ENCODE peak calls at places on chromosome 22, in six cellular contexts. T, X, G, M, E and D are unnamed samples.

GRCh38 chr22:38454361-38455062 is 487 bp downstream of the KCNJ4 start:
- DNase-seq in T (no peak), X (no peak), G (no peak), M (no peak), E (no peak), D (no peak)

GRCh38 chr22:24686280-24686679 is 83.3 kb downstream of the GGT1 start:
- DNase-seq in T (no peak), X (no peak), G (no peak), M (no peak), E (no peak), D (no peak)

GRCh38 chr22:36867695-36868094 is 6.9 kb downstream of the NCF4 start:
- DNase-seq in T (no peak), X (no peak), G (no peak), M (no peak), E (no peak), D (no peak)

GRCh38 chr22:29926057-29926456 is 43.1 kb downstream of the MTMR3 start:
- DNase-seq in T (no peak), X (no peak), G (no peak), M (no peak), E (no peak), D (no peak)

GRCh38 chr22:48249721-48250268 is 1487.3 kb downstream of the TBC1D22A start:
- DNase-seq in T (no peak), X (no peak), G (no peak), M (no peak), E (no peak), D (no peak)

GRCh38 chr22:34508797-34509196 is 557.2 kb upstream of the ISX start:
- DNase-seq in T (no peak), X (no peak), G (no peak), M (no peak), E (no peak), D (no peak)

GRCh38 chr22:36220457-36220921 is 18.8 kb downstream of the APOL2 start:
- DNase-seq in T (no peak), X (no peak), G (no peak), M (peak), E (no peak), D (no peak)

GRCh38 chr22:19757140-19757984 is 3.2 kb upstream of the TBX1 start:
- DNase-seq in T (no peak), X (no peak), G (no peak), M (no peak), E (no peak), D (no peak)

GRCh38 chr22:24937114-24937513 is 9.4 kb downstream of the LHFPL7 start:
- DNase-seq in T (no peak), X (no peak), G (no peak), M (peak), E (no peak), D (no peak)

GRCh38 chr22:28820885-28821284 is 20.5 kb upstream of the XBP1 start:
- DNase-seq in T (no peak), X (no peak), G (no peak), M (no peak), E (no peak), D (no peak)

GRCh38 chr22:43504666-43505261 is 93.0 kb downstream of the MPPED1 start:
- DNase-seq in T (no peak), X (no peak), G (no peak), M (no peak), E (no peak), D (no peak)

GRCh38 chr22:47192651-47193437 is 430.4 kb downstream of the TBC1D22A start:
- DNase-seq in T (peak), X (no peak), G (peak), M (no peak), E (no peak), D (peak)

GRCh38 chr22:29726104-29726503 is 6.3 kb downstream of the CABP7 start:
- DNase-seq in T (no peak), X (no peak), G (no peak), M (no peak), E (no peak), D (no peak)

GRCh38 chr22:32794449-32795213 is 6.9 kb upstream of the TIMP3 start:
- DNase-seq in T (no peak), X (no peak), G (peak), M (no peak), E (no peak), D (no peak)

GRCh38 chr22:46675479-46675878 is 55.3 kb downstream of the GRAMD4 start:
- DNase-seq in T (no peak), X (no peak), G (no peak), M (no peak), E (no peak), D (no peak)

GRCh38 chr22:47012589-47013365 is 250.3 kb downstream of the TBC1D22A start:
- DNase-seq in T (no peak), X (peak), G (no peak), M (no peak), E (peak), D (peak)

GRCh38 chr22:35872451-35872850 is 154.8 kb downstream of the APOL5 start:
- DNase-seq in T (no peak), X (no peak), G (no peak), M (no peak), E (no peak), D (no peak)

GRCh38 chr22:49166211-49166610 is 661.5 kb downstream of the BRD1 start:
- DNase-seq in T (no peak), X (no peak), G (no peak), M (no peak), E (no peak), D (no peak)

GRCh38 chr22:44743804-44744211 is 8.6 kb upstream of the ARHGAP8 start:
- DNase-seq in T (no peak), X (peak), G (no peak), M (no peak), E (no peak), D (no peak)

GRCh38 chr22:28801845-28802594 is 1.7 kb upstream of the XBP1 start:
- DNase-seq in T (peak), X (no peak), G (no peak), M (peak), E (no peak), D (no peak)

GRCh38 chr22:49382451-49382735 is 445.3 kb downstream of the BRD1 start:
- DNase-seq in T (peak), X (no peak), G (no peak), M (no peak), E (no peak), D (no peak)

GRCh38 chr22:33562484-33562883 is 357.8 kb downstream of the LARGE1 start:
- DNase-seq in T (no peak), X (no peak), G (no peak), M (no peak), E (no peak), D (no peak)

GRCh38 chr22:36236338-36237319 is 2.7 kb downstream of the APOL2 start:
- DNase-seq in T (no peak), X (no peak), G (no peak), M (no peak), E (no peak), D (no peak)

GRCh38 chr22:49838771-49839717 is 11.4 kb upstream of the BRD1 start:
- DNase-seq in T (no peak), X (no peak), G (no peak), M (no peak), E (no peak), D (no peak)

GRCh38 chr22:50436841-50437341 is 37.9 kb downstream of the SBF1 start:
- DNase-seq in T (no peak), X (no peak), G (no peak), M (no peak), E (no peak), D (no peak)

GRCh38 chr22:49861642-49862407 is 8.2 kb downstream of the ZBED4 start:
- DNase-seq in T (no peak), X (no peak), G (no peak), M (no peak), E (no peak), D (peak)

GRCh38 chr22:28222066-28222465 is 303.0 kb upstream of the PITPNB start:
- DNase-seq in T (no peak), X (no peak), G (no peak), M (no peak), E (no peak), D (no peak)

GRCh38 chr22:38347944-38348750 is 30.9 kb upstream of the CSNK1E start:
- DNase-seq in T (peak), X (no peak), G (no peak), M (no peak), E (no peak), D (peak)

GRCh38 chr22:38086001-38086845 is 2.2 kb upstream of the SLC16A8 start:
- DNase-seq in T (no peak), X (no peak), G (no peak), M (no peak), E (no peak), D (no peak)

GRCh38 chr22:37229012-37229804 is 14.9 kb downstream of the RAC2 start:
- DNase-seq in T (no peak), X (no peak), G (peak), M (peak), E (peak), D (no peak)

GRCh38 chr22:50416996-50417395 is 57.8 kb downstream of the SBF1 start:
- DNase-seq in T (no peak), X (no peak), G (no peak), M (no peak), E (no peak), D (no peak)

GRCh38 chr22:38132136-38132535 is 21.7 kb upstream of the BAIAP2L2 start:
- DNase-seq in T (no peak), X (no peak), G (no peak), M (no peak), E (no peak), D (peak)

GRCh38 chr22:48752451-48753380 is 1075.0 kb downstream of the BRD1 start:
- DNase-seq in T (peak), X (no peak), G (no peak), M (no peak), E (no peak), D (no peak)

GRCh38 chr22:37675930-37676571 is 615 bp downstream of the LGALS1 start:
- DNase-seq in T (no peak), X (no peak), G (no peak), M (peak), E (no peak), D (peak)

GRCh38 chr22:37459211-37459610 is 27.0 kb downstream of the MFNG start:
- DNase-seq in T (peak), X (no peak), G (no peak), M (peak), E (no peak), D (no peak)

GRCh38 chr22:46537221-46537945 is at the start of gene CELSR1:
- DNase-seq in T (peak), X (no peak), G (no peak), M (no peak), E (no peak), D (peak)

GRCh38 chr22:44387486-44387885 is 74.7 kb upstream of the SHISAL1 start:
- DNase-seq in T (no peak), X (no peak), G (no peak), M (no peak), E (no peak), D (peak)

GRCh38 chr22:39627865-39628562 is 57.5 kb downstream of the CACNA1I start:
- DNase-seq in T (no peak), X (no peak), G (no peak), M (no peak), E (no peak), D (no peak)

GRCh38 chr22:45291931-45292290 is 7.2 kb downstream of the UPK3A start:
- DNase-seq in T (no peak), X (no peak), G (no peak), M (no peak), E (no peak), D (no peak)

DNA sequence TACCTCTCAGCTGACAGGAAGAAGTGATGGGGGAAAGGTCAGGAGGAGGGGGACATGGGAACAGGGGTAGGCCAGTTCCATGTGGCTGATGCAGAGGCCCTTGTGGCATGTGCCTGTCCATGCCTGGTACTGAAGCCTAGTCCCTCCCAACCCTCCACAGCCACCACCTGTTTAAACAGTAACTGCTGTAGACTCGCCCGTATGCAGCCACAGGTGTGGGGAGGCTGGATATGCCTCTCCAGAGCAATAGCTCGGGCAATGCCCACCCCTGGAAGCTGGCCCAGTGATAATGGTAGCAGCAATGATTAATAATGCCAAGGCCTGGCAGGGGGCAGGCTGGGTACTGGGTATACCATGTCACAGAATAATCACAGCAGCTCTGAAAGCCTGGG is 2.3 kb downstream of the SMTN start:
- DNase-seq in T (peak), X (no peak), G (no peak), M (peak), E (no peak), D (no peak)
- H3K4me3 ChIP-seq in T (peak), X (peak), G (peak), M (no peak), E (peak), D (peak)

GRCh38 chr22:27089303-27089702 is 431.9 kb downstream of the MIAT start:
- DNase-seq in T (no peak), X (no peak), G (no peak), M (no peak), E (no peak), D (no peak)

GRCh38 chr22:27086080-27086479 is 428.7 kb downstream of the MIAT start:
- DNase-seq in T (no peak), X (no peak), G (no peak), M (no peak), E (no peak), D (no peak)

GRCh38 chr22:27086728-27087450 is 429.5 kb downstream of the MIAT start:
- DNase-seq in T (no peak), X (no peak), G (no peak), M (no peak), E (no peak), D (no peak)

GRCh38 chr22:27090595-27090994 is 433.2 kb downstream of the MIAT start:
- DNase-seq in T (no peak), X (no peak), G (no peak), M (no peak), E (no peak), D (no peak)

DNA sequence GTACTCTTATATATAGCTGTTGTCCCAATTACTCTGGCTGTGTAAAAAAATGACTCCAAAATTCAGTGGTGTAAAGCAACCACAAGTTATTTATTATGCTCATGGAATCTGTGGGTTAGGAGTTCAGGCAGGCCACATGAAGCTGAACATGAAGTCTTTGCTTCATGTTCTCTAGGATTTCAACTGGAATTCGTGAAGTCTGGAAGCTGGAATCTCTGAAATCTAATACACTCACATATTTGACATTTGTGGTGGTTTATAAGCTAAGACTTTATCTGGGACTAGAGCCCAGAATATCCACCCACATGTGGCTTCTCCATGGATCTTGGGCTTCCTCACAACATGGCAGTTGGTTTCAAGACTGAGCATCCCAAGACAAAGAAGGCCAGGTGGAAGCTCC is 430.6 kb downstream of the MIAT start:
- DNase-seq in T (no peak), X (peak), G (no peak), M (no peak), E (no peak), D (no peak)
- H3K4me3 ChIP-seq in T (no peak), X (no peak), G (no peak), M (no peak), E (no peak), D (no peak)

GRCh38 chr22:17797721-17798559 is 23.7 kb upstream of the BID start:
- DNase-seq in T (no peak), X (no peak), G (no peak), M (peak), E (no peak), D (no peak)

GRCh38 chr22:17796695-17797094 is 22.4 kb upstream of the BID start:
- DNase-seq in T (no peak), X (no peak), G (no peak), M (no peak), E (no peak), D (no peak)

GRCh38 chr22:17794726-17795125 is 20.5 kb upstream of the BID start:
- DNase-seq in T (no peak), X (no peak), G (no peak), M (no peak), E (no peak), D (no peak)

GRCh38 chr22:17795143-17795542 is 20.9 kb upstream of the BID start:
- DNase-seq in T (no peak), X (no peak), G (no peak), M (no peak), E (no peak), D (no peak)

DNA sequence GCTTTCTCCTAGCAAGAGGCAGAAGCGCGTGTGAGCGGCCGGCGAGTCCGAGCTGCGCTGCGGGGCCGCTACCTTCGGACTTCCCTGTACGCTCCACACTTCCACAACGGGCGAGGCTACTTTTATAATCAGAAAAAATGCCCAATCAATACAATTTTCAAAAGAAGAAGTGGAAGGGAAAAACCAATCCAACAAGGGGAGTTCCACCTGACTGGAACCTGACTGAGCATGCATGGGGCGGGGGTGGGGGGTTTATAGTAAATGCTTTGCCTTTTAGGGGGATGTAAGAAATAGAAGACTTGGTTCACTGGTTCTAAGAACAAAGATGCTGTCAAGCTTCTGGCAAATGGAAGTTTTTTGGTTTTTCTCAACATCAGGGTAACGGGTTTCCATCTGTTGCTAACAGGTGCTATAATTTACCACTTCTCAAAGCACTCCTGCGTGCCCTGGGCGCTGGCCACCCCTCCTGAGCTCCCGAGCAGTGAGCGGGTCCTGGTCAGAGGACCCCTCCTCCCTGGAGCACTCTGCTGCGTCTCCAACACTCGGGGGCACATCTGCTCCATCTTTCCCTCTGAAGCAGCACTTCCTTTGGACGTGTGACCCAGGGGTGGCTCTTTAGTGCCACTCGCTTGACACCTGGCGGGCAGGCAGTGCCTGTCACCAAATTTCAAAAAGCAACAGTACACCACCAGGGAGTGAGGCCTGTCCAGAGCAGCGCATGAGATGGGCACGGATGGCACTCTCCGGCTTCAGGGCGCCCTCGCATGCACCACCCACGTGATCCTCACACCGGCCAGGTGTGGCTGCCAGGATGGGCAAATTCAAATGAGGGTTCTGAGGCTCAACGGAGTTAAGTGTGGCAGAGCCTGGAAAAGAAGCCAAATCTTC is 21.6 kb upstream of the BID start:
- DNase-seq in T (no peak), X (no peak), G (no peak), M (no peak), E (no peak), D (no peak)
- H3K4me3 ChIP-seq in T (no peak), X (no peak), G (no peak), M (no peak), E (no peak), D (no peak)

GRCh38 chr22:23084453-23085350 is 14.4 kb downstream of the GNAZ start:
- DNase-seq in T (no peak), X (no peak), G (no peak), M (no peak), E (no peak), D (no peak)
- H3K4me3 ChIP-seq in T (no peak), X (no peak), G (no peak), M (no peak), E (no peak), D (no peak)

GRCh38 chr22:22600862-22601261 is 41.8 kb upstream of the PRAME start:
- DNase-seq in T (no peak), X (no peak), G (no peak), M (no peak), E (no peak), D (no peak)

GRCh38 chr22:22605074-22605404 is 39.4 kb upstream of the GGTLC2 start:
- DNase-seq in T (no peak), X (no peak), G (no peak), M (no peak), E (no peak), D (no peak)

GRCh38 chr22:22609271-22609670 is 35.1 kb upstream of the GGTLC2 start:
- DNase-seq in T (no peak), X (no peak), G (no peak), M (no peak), E (no peak), D (no peak)

GRCh38 chr22:22603470-22603947 is 40.9 kb upstream of the GGTLC2 start:
- DNase-seq in T (no peak), X (no peak), G (no peak), M (no peak), E (no peak), D (no peak)

GRCh38 chr22:22604326-22605073 is 39.9 kb upstream of the GGTLC2 start:
- DNase-seq in T (no peak), X (no peak), G (no peak), M (no peak), E (no peak), D (no peak)
- H3K4me3 ChIP-seq in T (no peak), X (no peak), G (no peak), M (no peak), E (no peak), D (no peak)